ENCODE peak calls at places on chromosomes 11 and 22, in nine cellular contexts. One of them, this sample, is unnamed.

GRCh38 chr11:19660076-19660475 is 52.6 kb upstream of the NAV2 start:
- DNase-seq in GM13976: peak
- DNase-seq in A549: peak
- DNase-seq in endothelial cell of umbilical vein: peak
- DNase-seq in DMS153: peak
- DNase-seq in Calu3: peak
- DNase-seq in dorsolateral prefrontal cortex: no peak
- DNase-seq in HTR-8/SVneo: peak
- DNase-seq in activated T-cell treated with anti-CD3 and anti-CD28 coated beads for 48 hours: no peak
- DNase-seq in this sample: no peak

GRCh38 chr11:117620131-117620530 is 176.9 kb downstream of the DSCAML1 start:
- DNase-seq in GM13976: no peak
- DNase-seq in A549: no peak
- DNase-seq in endothelial cell of umbilical vein: no peak
- DNase-seq in DMS153: peak
- DNase-seq in Calu3: no peak
- DNase-seq in dorsolateral prefrontal cortex: no peak
- DNase-seq in HTR-8/SVneo: no peak
- DNase-seq in activated T-cell treated with anti-CD3 and anti-CD28 coated beads for 48 hours: no peak
- DNase-seq in this sample: peak

GRCh38 chr11:76587810-76588454 is 82.6 kb downstream of the LRRC32 start:
- DNase-seq in GM13976: no peak
- DNase-seq in A549: no peak
- DNase-seq in endothelial cell of umbilical vein: no peak
- DNase-seq in DMS153: no peak
- DNase-seq in Calu3: no peak
- DNase-seq in dorsolateral prefrontal cortex: no peak
- DNase-seq in HTR-8/SVneo: no peak
- DNase-seq in activated T-cell treated with anti-CD3 and anti-CD28 coated beads for 48 hours: no peak
- DNase-seq in this sample: no peak

GRCh38 chr11:83097671-83098070 is 26.0 kb upstream of the RAB30 start:
- DNase-seq in GM13976: no peak
- DNase-seq in A549: no peak
- DNase-seq in endothelial cell of umbilical vein: no peak
- DNase-seq in DMS153: no peak
- DNase-seq in Calu3: no peak
- DNase-seq in dorsolateral prefrontal cortex: no peak
- DNase-seq in HTR-8/SVneo: no peak
- DNase-seq in activated T-cell treated with anti-CD3 and anti-CD28 coated beads for 48 hours: no peak
- DNase-seq in this sample: no peak

GRCh38 chr11:91872216-91872615 is 352.4 kb upstream of the FAT3 start:
- DNase-seq in GM13976: no peak
- DNase-seq in A549: no peak
- DNase-seq in endothelial cell of umbilical vein: no peak
- DNase-seq in DMS153: no peak
- DNase-seq in Calu3: no peak
- DNase-seq in dorsolateral prefrontal cortex: no peak
- DNase-seq in HTR-8/SVneo: no peak
- DNase-seq in activated T-cell treated with anti-CD3 and anti-CD28 coated beads for 48 hours: no peak
- DNase-seq in this sample: no peak

GRCh38 chr22:29871684-29872083 is 11.3 kb upstream of the MTMR3 start:
- DNase-seq in GM13976: no peak
- DNase-seq in A549: no peak
- DNase-seq in endothelial cell of umbilical vein: no peak
- DNase-seq in DMS153: peak
- DNase-seq in Calu3: no peak
- DNase-seq in dorsolateral prefrontal cortex: no peak
- DNase-seq in HTR-8/SVneo: no peak
- DNase-seq in activated T-cell treated with anti-CD3 and anti-CD28 coated beads for 48 hours: no peak
- DNase-seq in this sample: no peak

GRCh38 chr11:28343304-28344233 is 235.4 kb downstream of the METTL15 start:
- DNase-seq in GM13976: no peak
- DNase-seq in A549: peak
- DNase-seq in endothelial cell of umbilical vein: peak
- DNase-seq in DMS153: no peak
- DNase-seq in Calu3: peak
- DNase-seq in dorsolateral prefrontal cortex: no peak
- DNase-seq in HTR-8/SVneo: peak
- DNase-seq in activated T-cell treated with anti-CD3 and anti-CD28 coated beads for 48 hours: no peak
- DNase-seq in this sample: no peak

GRCh38 chr22:31882971-31883370 is 61.4 kb upstream of the YWHAH start:
- DNase-seq in GM13976: no peak
- DNase-seq in A549: no peak
- DNase-seq in endothelial cell of umbilical vein: no peak
- DNase-seq in DMS153: no peak
- DNase-seq in Calu3: no peak
- DNase-seq in dorsolateral prefrontal cortex: no peak
- DNase-seq in HTR-8/SVneo: no peak
- DNase-seq in activated T-cell treated with anti-CD3 and anti-CD28 coated beads for 48 hours: no peak
- DNase-seq in this sample: no peak

GRCh38 chr22:27424319-27424718 is 377.2 kb downstream of the MN1 start:
- DNase-seq in GM13976: no peak
- DNase-seq in A549: no peak
- DNase-seq in endothelial cell of umbilical vein: no peak
- DNase-seq in DMS153: no peak
- DNase-seq in Calu3: no peak
- DNase-seq in dorsolateral prefrontal cortex: no peak
- DNase-seq in HTR-8/SVneo: no peak
- DNase-seq in activated T-cell treated with anti-CD3 and anti-CD28 coated beads for 48 hours: no peak
- DNase-seq in this sample: no peak

GRCh38 chr22:18152519-18152918 is 2.5 kb downstream of the USP18 start:
- DNase-seq in GM13976: peak
- DNase-seq in A549: no peak
- DNase-seq in endothelial cell of umbilical vein: no peak
- DNase-seq in DMS153: no peak
- DNase-seq in Calu3: no peak
- DNase-seq in dorsolateral prefrontal cortex: no peak
- DNase-seq in HTR-8/SVneo: no peak
- DNase-seq in activated T-cell treated with anti-CD3 and anti-CD28 coated beads for 48 hours: no peak
- DNase-seq in this sample: no peak

GRCh38 chr11:127737499-127737898 is 736.9 kb upstream of the KIRREL3 start:
- DNase-seq in GM13976: no peak
- DNase-seq in A549: no peak
- DNase-seq in endothelial cell of umbilical vein: peak
- DNase-seq in DMS153: no peak
- DNase-seq in Calu3: no peak
- DNase-seq in dorsolateral prefrontal cortex: no peak
- DNase-seq in HTR-8/SVneo: no peak
- DNase-seq in activated T-cell treated with anti-CD3 and anti-CD28 coated beads for 48 hours: no peak
- DNase-seq in this sample: no peak

GRCh38 chr22:26660961-26661578 is 3.7 kb downstream of the MIAT start:
- DNase-seq in GM13976: no peak
- DNase-seq in A549: no peak
- DNase-seq in endothelial cell of umbilical vein: no peak
- DNase-seq in DMS153: peak
- DNase-seq in Calu3: no peak
- DNase-seq in dorsolateral prefrontal cortex: no peak
- DNase-seq in HTR-8/SVneo: no peak
- DNase-seq in activated T-cell treated with anti-CD3 and anti-CD28 coated beads for 48 hours: no peak
- DNase-seq in this sample: no peak

GRCh38 chr22:48369789-48370507 is 1457.7 kb downstream of the BRD1 start:
- DNase-seq in GM13976: no peak
- DNase-seq in A549: peak
- DNase-seq in endothelial cell of umbilical vein: no peak
- DNase-seq in DMS153: peak
- DNase-seq in Calu3: no peak
- DNase-seq in dorsolateral prefrontal cortex: no peak
- DNase-seq in HTR-8/SVneo: no peak
- DNase-seq in activated T-cell treated with anti-CD3 and anti-CD28 coated beads for 48 hours: no peak
- DNase-seq in this sample: peak

GRCh38 chr11:65478411-65479183 is 20.2 kb upstream of the MALAT1 start:
- DNase-seq in GM13976: peak
- DNase-seq in A549: no peak
- DNase-seq in endothelial cell of umbilical vein: no peak
- DNase-seq in DMS153: no peak
- DNase-seq in Calu3: no peak
- DNase-seq in dorsolateral prefrontal cortex: no peak
- DNase-seq in HTR-8/SVneo: no peak
- DNase-seq in activated T-cell treated with anti-CD3 and anti-CD28 coated beads for 48 hours: no peak
- DNase-seq in this sample: peak

GRCh38 chr11:83656931-83657330 is 370.8 kb upstream of the CCDC90B start:
- DNase-seq in GM13976: no peak
- DNase-seq in A549: no peak
- DNase-seq in endothelial cell of umbilical vein: no peak
- DNase-seq in DMS153: no peak
- DNase-seq in Calu3: no peak
- DNase-seq in dorsolateral prefrontal cortex: no peak
- DNase-seq in HTR-8/SVneo: no peak
- DNase-seq in activated T-cell treated with anti-CD3 and anti-CD28 coated beads for 48 hours: no peak
- DNase-seq in this sample: no peak

GRCh38 chr22:43533656-43534428 is 122.0 kb downstream of the MPPED1 start:
- DNase-seq in GM13976: no peak
- DNase-seq in A549: no peak
- DNase-seq in endothelial cell of umbilical vein: no peak
- DNase-seq in DMS153: no peak
- DNase-seq in Calu3: no peak
- DNase-seq in dorsolateral prefrontal cortex: no peak
- DNase-seq in HTR-8/SVneo: no peak
- DNase-seq in activated T-cell treated with anti-CD3 and anti-CD28 coated beads for 48 hours: no peak
- DNase-seq in this sample: no peak

GRCh38 chr22:42560381-42560780 is 6.6 kb downstream of the SERHL2 start:
- DNase-seq in GM13976: peak
- DNase-seq in A549: no peak
- DNase-seq in endothelial cell of umbilical vein: no peak
- DNase-seq in DMS153: no peak
- DNase-seq in Calu3: no peak
- DNase-seq in dorsolateral prefrontal cortex: no peak
- DNase-seq in HTR-8/SVneo: no peak
- DNase-seq in activated T-cell treated with anti-CD3 and anti-CD28 coated beads for 48 hours: no peak
- DNase-seq in this sample: no peak

GRCh38 chr11:90845799-90846198 is 623.0 kb upstream of the CHORDC1 start:
- DNase-seq in GM13976: no peak
- DNase-seq in A549: no peak
- DNase-seq in endothelial cell of umbilical vein: no peak
- DNase-seq in DMS153: no peak
- DNase-seq in Calu3: no peak
- DNase-seq in dorsolateral prefrontal cortex: no peak
- DNase-seq in HTR-8/SVneo: no peak
- DNase-seq in activated T-cell treated with anti-CD3 and anti-CD28 coated beads for 48 hours: no peak
- DNase-seq in this sample: no peak

GRCh38 chr11:28209906-28210305 is 101.7 kb downstream of the METTL15 start:
- DNase-seq in GM13976: no peak
- DNase-seq in A549: no peak
- DNase-seq in endothelial cell of umbilical vein: no peak
- DNase-seq in DMS153: no peak
- DNase-seq in Calu3: no peak
- DNase-seq in dorsolateral prefrontal cortex: no peak
- DNase-seq in HTR-8/SVneo: no peak
- DNase-seq in activated T-cell treated with anti-CD3 and anti-CD28 coated beads for 48 hours: no peak
- DNase-seq in this sample: no peak

GRCh38 chr11:116906479-116906878 is 69.1 kb upstream of the APOA1 start:
- DNase-seq in GM13976: no peak
- DNase-seq in A549: no peak
- DNase-seq in endothelial cell of umbilical vein: no peak
- DNase-seq in DMS153: no peak
- DNase-seq in Calu3: no peak
- DNase-seq in dorsolateral prefrontal cortex: no peak
- DNase-seq in HTR-8/SVneo: no peak
- DNase-seq in activated T-cell treated with anti-CD3 and anti-CD28 coated beads for 48 hours: no peak
- DNase-seq in this sample: no peak

GRCh38 chr22:44460287-44461082 is 37.5 kb downstream of the RTL6 start:
- DNase-seq in GM13976: no peak
- DNase-seq in A549: no peak
- DNase-seq in endothelial cell of umbilical vein: no peak
- DNase-seq in DMS153: no peak
- DNase-seq in Calu3: no peak
- DNase-seq in dorsolateral prefrontal cortex: no peak
- DNase-seq in HTR-8/SVneo: no peak
- DNase-seq in activated T-cell treated with anti-CD3 and anti-CD28 coated beads for 48 hours: no peak
- DNase-seq in this sample: no peak

GRCh38 chr22:50161508-50162390 is 8.8 kb upstream of the PANX2 start:
- DNase-seq in GM13976: no peak
- DNase-seq in A549: no peak
- DNase-seq in endothelial cell of umbilical vein: no peak
- DNase-seq in DMS153: no peak
- DNase-seq in Calu3: no peak
- DNase-seq in dorsolateral prefrontal cortex: no peak
- DNase-seq in HTR-8/SVneo: no peak
- DNase-seq in activated T-cell treated with anti-CD3 and anti-CD28 coated beads for 48 hours: no peak
- DNase-seq in this sample: no peak

GRCh38 chr11:121067912-121068652 is 33.0 kb upstream of the TECTA start:
- DNase-seq in GM13976: no peak
- DNase-seq in A549: no peak
- DNase-seq in endothelial cell of umbilical vein: no peak
- DNase-seq in DMS153: no peak
- DNase-seq in Calu3: no peak
- DNase-seq in dorsolateral prefrontal cortex: no peak
- DNase-seq in HTR-8/SVneo: no peak
- DNase-seq in activated T-cell treated with anti-CD3 and anti-CD28 coated beads for 48 hours: no peak
- DNase-seq in this sample: no peak

GRCh38 chr22:26529345-26529744 is 17.1 kb upstream of the TFIP11 start:
- DNase-seq in GM13976: no peak
- DNase-seq in A549: no peak
- DNase-seq in endothelial cell of umbilical vein: no peak
- DNase-seq in DMS153: peak
- DNase-seq in Calu3: no peak
- DNase-seq in dorsolateral prefrontal cortex: no peak
- DNase-seq in HTR-8/SVneo: no peak
- DNase-seq in activated T-cell treated with anti-CD3 and anti-CD28 coated beads for 48 hours: no peak
- DNase-seq in this sample: peak

GRCh38 chr22:34105461-34106062 is 185.3 kb upstream of the LARGE1 start:
- DNase-seq in GM13976: peak
- DNase-seq in A549: peak
- DNase-seq in endothelial cell of umbilical vein: no peak
- DNase-seq in DMS153: peak
- DNase-seq in Calu3: peak
- DNase-seq in dorsolateral prefrontal cortex: peak
- DNase-seq in HTR-8/SVneo: no peak
- DNase-seq in activated T-cell treated with anti-CD3 and anti-CD28 coated beads for 48 hours: peak
- DNase-seq in this sample: no peak

GRCh38 chr22:44402196-44403111 is 89.7 kb upstream of the SHISAL1 start:
- DNase-seq in GM13976: no peak
- DNase-seq in A549: no peak
- DNase-seq in endothelial cell of umbilical vein: no peak
- DNase-seq in DMS153: no peak
- DNase-seq in Calu3: no peak
- DNase-seq in dorsolateral prefrontal cortex: peak
- DNase-seq in HTR-8/SVneo: no peak
- DNase-seq in activated T-cell treated with anti-CD3 and anti-CD28 coated beads for 48 hours: no peak
- DNase-seq in this sample: peak

GRCh38 chr11:121763526-121763925 is 310.8 kb upstream of the SORL1-AS1 start:
- DNase-seq in GM13976: peak
- DNase-seq in A549: no peak
- DNase-seq in endothelial cell of umbilical vein: no peak
- DNase-seq in DMS153: no peak
- DNase-seq in Calu3: no peak
- DNase-seq in dorsolateral prefrontal cortex: no peak
- DNase-seq in HTR-8/SVneo: no peak
- DNase-seq in activated T-cell treated with anti-CD3 and anti-CD28 coated beads for 48 hours: no peak
- DNase-seq in this sample: no peak

GRCh38 chr11:67416416-67417335 is 1.2 kb downstream of the CARNS1 start:
- DNase-seq in GM13976: no peak
- DNase-seq in A549: no peak
- DNase-seq in endothelial cell of umbilical vein: peak
- DNase-seq in DMS153: peak
- DNase-seq in Calu3: no peak
- DNase-seq in dorsolateral prefrontal cortex: no peak
- DNase-seq in HTR-8/SVneo: no peak
- DNase-seq in activated T-cell treated with anti-CD3 and anti-CD28 coated beads for 48 hours: no peak
- DNase-seq in this sample: no peak

GRCh38 chr11:45102361-45102809 is 44.1 kb upstream of the PRDM11 start:
- DNase-seq in GM13976: no peak
- DNase-seq in A549: no peak
- DNase-seq in endothelial cell of umbilical vein: no peak
- DNase-seq in DMS153: no peak
- DNase-seq in Calu3: no peak
- DNase-seq in dorsolateral prefrontal cortex: no peak
- DNase-seq in HTR-8/SVneo: no peak
- DNase-seq in activated T-cell treated with anti-CD3 and anti-CD28 coated beads for 48 hours: no peak
- DNase-seq in this sample: no peak

GRCh38 chr22:45879552-45879949 is 97.4 kb downstream of the WNT7B start:
- DNase-seq in GM13976: no peak
- DNase-seq in A549: no peak
- DNase-seq in endothelial cell of umbilical vein: no peak
- DNase-seq in DMS153: no peak
- DNase-seq in Calu3: no peak
- DNase-seq in dorsolateral prefrontal cortex: peak
- DNase-seq in HTR-8/SVneo: no peak
- DNase-seq in activated T-cell treated with anti-CD3 and anti-CD28 coated beads for 48 hours: no peak
- DNase-seq in this sample: peak

This sample was measured in posterior vena cava.